ENCODE peak calls at places on chromosomes 7 and 10, in six cellular contexts. One of them, this sample, is unnamed. For H3K4me1, the result is how much of the 10 kb centered on the place peaks cover.

GRCh38 chr7:137590686-137591255 is 247.2 kb upstream of the PTN start:
- DNase-seq in PC-3: no peak
- DNase-seq in ovary: no peak
- DNase-seq in cardiac muscle cell: no peak
- DNase-seq in PC-9: no peak
- DNase-seq in suprapubic skin: no peak
- DNase-seq in this sample: no peak

GRCh38 chr7:12123172-12123571 is 87.9 kb upstream of the TMEM106B start:
- DNase-seq in PC-3: peak
- DNase-seq in ovary: no peak
- DNase-seq in cardiac muscle cell: no peak
- DNase-seq in PC-9: no peak
- DNase-seq in suprapubic skin: no peak
- DNase-seq in this sample: no peak

GRCh38 chr7:127916735-127917134 is 114.5 kb downstream of the LRRC4 start:
- DNase-seq in PC-3: no peak
- DNase-seq in ovary: no peak
- DNase-seq in cardiac muscle cell: no peak
- DNase-seq in PC-9: no peak
- DNase-seq in suprapubic skin: no peak
- DNase-seq in this sample: no peak

GRCh38 chr10:62084434-62084833 is 182.9 kb downstream of the ARID5B start:
- DNase-seq in PC-3: peak
- DNase-seq in ovary: no peak
- DNase-seq in cardiac muscle cell: peak
- DNase-seq in PC-9: peak
- DNase-seq in suprapubic skin: no peak
- DNase-seq in this sample: peak

GRCh38 chr10:116880716-116881440 is 31.6 kb downstream of the ENO4 start:
- DNase-seq in PC-3: no peak
- DNase-seq in ovary: no peak
- DNase-seq in cardiac muscle cell: peak
- DNase-seq in PC-9: no peak
- DNase-seq in suprapubic skin: no peak
- DNase-seq in this sample: peak

GRCh38 chr7:76303829-76304505 is 1.5 kb downstream of the HSPB1 start:
- DNase-seq in PC-3: peak
- DNase-seq in ovary: no peak
- DNase-seq in cardiac muscle cell: no peak
- DNase-seq in PC-9: peak
- DNase-seq in suprapubic skin: no peak
- DNase-seq in this sample: no peak

GRCh38 chr10:71436268-71436922 is 39.7 kb downstream of the CDH23 start:
- DNase-seq in PC-3: no peak
- DNase-seq in ovary: peak
- DNase-seq in cardiac muscle cell: peak
- DNase-seq in PC-9: no peak
- DNase-seq in suprapubic skin: no peak
- DNase-seq in this sample: no peak

GRCh38 chr10:8051851-8052257 is 2.6 kb upstream of the GATA3 start:
- DNase-seq in PC-3: no peak
- DNase-seq in ovary: no peak
- DNase-seq in cardiac muscle cell: no peak
- DNase-seq in PC-9: no peak
- DNase-seq in suprapubic skin: no peak
- DNase-seq in this sample: no peak

GRCh38 chr10:95268438-95268837 is 22.4 kb downstream of the PDLIM1 start:
- DNase-seq in PC-3: no peak
- DNase-seq in ovary: peak
- DNase-seq in cardiac muscle cell: peak
- DNase-seq in PC-9: no peak
- DNase-seq in suprapubic skin: no peak
- DNase-seq in this sample: peak

GRCh38 chr7:45174966-45175765 is 17.6 kb downstream of the RAMP3 start:
- DNase-seq in PC-3: no peak
- DNase-seq in ovary: no peak
- DNase-seq in cardiac muscle cell: no peak
- DNase-seq in PC-9: no peak
- DNase-seq in suprapubic skin: peak
- DNase-seq in this sample: no peak

GRCh38 chr10:58362026-58362799 is 23.0 kb upstream of the TFAM start:
- DNase-seq in PC-3: peak
- DNase-seq in ovary: no peak
- DNase-seq in cardiac muscle cell: peak
- DNase-seq in PC-9: no peak
- DNase-seq in suprapubic skin: no peak
- DNase-seq in this sample: no peak

GRCh38 chr10:71480662-71481061 is 83.9 kb downstream of the CDH23 start:
- DNase-seq in PC-3: no peak
- DNase-seq in ovary: no peak
- DNase-seq in cardiac muscle cell: no peak
- DNase-seq in PC-9: no peak
- DNase-seq in suprapubic skin: no peak
- DNase-seq in this sample: no peak

GRCh38 chr7:77537595-77538185 is 595 bp downstream of the PTPN12 start:
- DNase-seq in PC-3: peak
- DNase-seq in ovary: peak
- DNase-seq in cardiac muscle cell: peak
- DNase-seq in PC-9: no peak
- DNase-seq in suprapubic skin: no peak
- DNase-seq in this sample: peak

GRCh38 chr10:110759523-110759922 is 112.2 kb upstream of the PDCD4 start:
- DNase-seq in PC-3: no peak
- DNase-seq in ovary: no peak
- DNase-seq in cardiac muscle cell: no peak
- DNase-seq in PC-9: no peak
- DNase-seq in suprapubic skin: no peak
- DNase-seq in this sample: no peak

DNA sequence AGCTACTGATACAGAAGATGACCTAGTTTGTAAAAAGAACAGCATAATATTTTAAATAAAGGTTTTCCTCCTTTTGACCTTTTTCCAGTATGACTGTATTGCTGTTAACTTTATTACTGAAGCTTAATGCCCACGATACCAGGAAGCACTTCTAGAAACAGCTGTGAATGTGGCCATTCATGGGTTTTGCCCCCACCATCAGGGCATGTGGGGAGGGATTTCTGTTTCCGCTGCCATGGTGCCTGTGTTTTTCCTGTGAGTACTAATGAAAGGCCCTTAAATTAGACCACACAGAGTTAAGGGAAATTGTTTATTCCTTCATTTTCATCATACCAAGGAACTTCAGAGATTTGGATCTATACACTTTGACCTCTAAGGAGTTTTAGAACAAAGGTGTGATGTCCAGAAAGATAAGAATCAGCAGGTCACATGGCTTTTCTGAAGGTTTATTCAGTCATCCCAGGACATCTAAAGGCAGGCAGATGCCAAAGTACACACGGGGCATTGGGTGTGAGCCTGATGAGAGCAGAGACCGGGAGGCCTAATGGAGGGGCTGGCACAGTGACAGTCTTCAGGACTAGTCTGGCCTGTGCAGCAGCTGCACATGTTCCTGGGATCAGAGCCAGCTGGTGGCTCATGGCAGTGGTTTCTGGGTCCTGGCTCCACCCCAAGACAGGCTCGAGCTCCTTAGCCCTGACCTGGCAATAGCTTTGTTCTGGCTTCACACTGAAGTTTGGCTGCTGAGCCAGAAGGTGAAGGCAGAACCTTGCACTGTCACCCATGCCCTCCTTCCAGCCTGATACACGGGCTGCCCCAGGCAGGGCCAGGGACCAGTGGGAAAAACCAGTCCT is 190.9 kb downstream of the REEP3 start:
- DNase-seq in PC-3: peak
- DNase-seq in ovary: peak
- DNase-seq in cardiac muscle cell: peak
- DNase-seq in PC-9: peak
- DNase-seq in suprapubic skin: peak
- DNase-seq in this sample: peak
- H3K4me1 ChIP-seq in PC-3: under half
- H3K4me1 ChIP-seq in ovary: under half
- H3K4me1 ChIP-seq in cardiac muscle cell: under half
- H3K4me1 ChIP-seq in PC-9: under half
- H3K4me1 ChIP-seq in suprapubic skin: under half
- H3K4me1 ChIP-seq in this sample: under half

GRCh38 chr7:974820-975681 is at the start of gene COX19:
- DNase-seq in PC-3: peak
- DNase-seq in ovary: peak
- DNase-seq in cardiac muscle cell: peak
- DNase-seq in PC-9: peak
- DNase-seq in suprapubic skin: peak
- DNase-seq in this sample: peak
- H3K4me1 ChIP-seq in PC-3: under half
- H3K4me1 ChIP-seq in ovary: under half
- H3K4me1 ChIP-seq in cardiac muscle cell: under half
- H3K4me1 ChIP-seq in PC-9: under half
- H3K4me1 ChIP-seq in suprapubic skin: under half
- H3K4me1 ChIP-seq in this sample: under half

GRCh38 chr7:104973909-104974415 is 40.0 kb upstream of the KMT2E start:
- DNase-seq in PC-3: no peak
- DNase-seq in ovary: no peak
- DNase-seq in cardiac muscle cell: peak
- DNase-seq in PC-9: no peak
- DNase-seq in suprapubic skin: no peak
- DNase-seq in this sample: peak
- H3K4me1 ChIP-seq in PC-3: under half
- H3K4me1 ChIP-seq in ovary: under half
- H3K4me1 ChIP-seq in cardiac muscle cell: under half
- H3K4me1 ChIP-seq in PC-9: under half
- H3K4me1 ChIP-seq in suprapubic skin: half or more
- H3K4me1 ChIP-seq in this sample: under half

GRCh38 chr7:1532456-1533254 is 2.2 kb downstream of the MAFK start:
- DNase-seq in PC-3: peak
- DNase-seq in ovary: peak
- DNase-seq in cardiac muscle cell: peak
- DNase-seq in PC-9: peak
- DNase-seq in suprapubic skin: peak
- DNase-seq in this sample: peak
- H3K4me1 ChIP-seq in PC-3: under half
- H3K4me1 ChIP-seq in ovary: under half
- H3K4me1 ChIP-seq in cardiac muscle cell: under half
- H3K4me1 ChIP-seq in PC-9: half or more
- H3K4me1 ChIP-seq in suprapubic skin: half or more
- H3K4me1 ChIP-seq in this sample: half or more

GRCh38 chr10:50580260-50580891 is 43.4 kb downstream of the SGMS1 start:
- DNase-seq in PC-3: peak
- DNase-seq in ovary: no peak
- DNase-seq in cardiac muscle cell: no peak
- DNase-seq in PC-9: no peak
- DNase-seq in suprapubic skin: no peak
- DNase-seq in this sample: no peak
- H3K4me1 ChIP-seq in PC-3: half or more
- H3K4me1 ChIP-seq in ovary: under half
- H3K4me1 ChIP-seq in cardiac muscle cell: under half
- H3K4me1 ChIP-seq in PC-9: half or more
- H3K4me1 ChIP-seq in suprapubic skin: under half
- H3K4me1 ChIP-seq in this sample: under half

GRCh38 chr7:101877882-101878591 is 60.6 kb downstream of the CUX1 start:
- DNase-seq in PC-3: no peak
- DNase-seq in ovary: no peak
- DNase-seq in cardiac muscle cell: no peak
- DNase-seq in PC-9: peak
- DNase-seq in suprapubic skin: no peak
- DNase-seq in this sample: no peak

GRCh38 chr7:101878938-101879337 is 61.5 kb downstream of the CUX1 start:
- DNase-seq in PC-3: no peak
- DNase-seq in ovary: no peak
- DNase-seq in cardiac muscle cell: no peak
- DNase-seq in PC-9: no peak
- DNase-seq in suprapubic skin: no peak
- DNase-seq in this sample: no peak

GRCh38 chr7:101879565-101879964 is 62.1 kb downstream of the CUX1 start:
- DNase-seq in PC-3: no peak
- DNase-seq in ovary: no peak
- DNase-seq in cardiac muscle cell: no peak
- DNase-seq in PC-9: no peak
- DNase-seq in suprapubic skin: no peak
- DNase-seq in this sample: no peak

GRCh38 chr7:101882595-101883564 is 65.5 kb downstream of the CUX1 start:
- DNase-seq in PC-3: peak
- DNase-seq in ovary: peak
- DNase-seq in cardiac muscle cell: peak
- DNase-seq in PC-9: peak
- DNase-seq in suprapubic skin: peak
- DNase-seq in this sample: peak

DNA sequence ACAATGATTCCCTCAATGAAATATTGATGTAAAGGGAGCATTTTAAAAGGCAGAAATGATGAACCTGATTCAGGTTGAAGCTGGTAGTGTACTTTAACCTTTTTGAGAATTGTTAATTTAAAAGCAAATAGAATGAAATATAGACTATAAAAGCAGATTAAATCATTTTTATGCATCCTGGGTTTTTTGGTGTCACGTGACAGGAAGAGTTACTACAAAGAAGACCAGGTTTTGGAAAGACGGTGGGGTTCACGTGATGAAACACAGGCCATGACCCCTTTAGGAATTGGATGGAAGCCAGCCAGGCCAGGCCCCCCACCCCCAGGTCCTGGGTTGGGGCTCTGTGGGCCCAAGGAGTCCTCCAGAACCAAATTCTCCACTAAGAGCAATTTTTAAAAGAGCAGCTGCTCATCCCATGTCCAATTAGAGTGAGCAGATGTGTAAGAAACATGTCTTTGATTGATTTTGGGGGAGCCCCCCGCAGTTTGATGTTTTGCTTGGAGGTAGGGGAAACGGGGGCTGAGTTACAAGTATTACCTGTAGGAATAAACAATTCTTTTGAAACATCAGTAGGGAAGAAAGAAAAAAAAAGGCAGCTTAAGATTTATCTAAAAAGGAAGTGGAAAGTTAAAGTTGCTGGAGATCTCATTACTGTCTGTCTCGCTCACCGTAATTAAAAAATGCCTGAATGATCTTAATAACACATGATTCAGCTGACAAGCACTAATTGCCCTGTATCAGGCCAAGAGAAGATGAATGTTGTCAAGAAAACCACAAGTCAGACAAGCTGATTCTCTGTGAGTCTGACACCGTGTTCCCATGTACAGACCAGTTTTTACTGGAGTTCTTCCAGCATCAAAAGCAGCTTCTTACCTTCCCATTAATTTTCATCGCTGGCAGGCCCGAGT is 63.4 kb downstream of the CUX1 start:
- DNase-seq in PC-3: peak
- DNase-seq in ovary: no peak
- DNase-seq in cardiac muscle cell: peak
- DNase-seq in PC-9: peak
- DNase-seq in suprapubic skin: no peak
- DNase-seq in this sample: peak
- H3K4me1 ChIP-seq in PC-3: half or more
- H3K4me1 ChIP-seq in ovary: under half
- H3K4me1 ChIP-seq in cardiac muscle cell: under half
- H3K4me1 ChIP-seq in PC-9: half or more
- H3K4me1 ChIP-seq in suprapubic skin: under half
- H3K4me1 ChIP-seq in this sample: under half

GRCh38 chr10:113020838-113021237 is 70.8 kb downstream of the TCF7L2 start:
- DNase-seq in PC-3: no peak
- DNase-seq in ovary: peak
- DNase-seq in cardiac muscle cell: no peak
- DNase-seq in PC-9: no peak
- DNase-seq in suprapubic skin: no peak
- DNase-seq in this sample: no peak
- H3K4me1 ChIP-seq in PC-3: under half
- H3K4me1 ChIP-seq in ovary: under half
- H3K4me1 ChIP-seq in cardiac muscle cell: under half
- H3K4me1 ChIP-seq in PC-9: under half
- H3K4me1 ChIP-seq in suprapubic skin: half or more
- H3K4me1 ChIP-seq in this sample: under half

This sample was measured in astrocyte.